ENCODE peak calls at places on chromosome 22, in four cellular contexts. One of them, this sample, is unnamed.

GRCh38 chr22:20650294-20651207 is 123.4 kb upstream of the SERPIND1 start:
- DNase-seq in heart left ventricle: no peak
- DNase-seq in WERI-Rb-1: no peak
- DNase-seq in BJ: no peak
- DNase-seq in this sample: peak

GRCh38 chr22:22903355-22903777 is 15.8 kb downstream of the IGLL5 start:
- DNase-seq in heart left ventricle: no peak
- DNase-seq in WERI-Rb-1: peak
- DNase-seq in BJ: no peak
- DNase-seq in this sample: no peak

GRCh38 chr22:32737811-32738210 is 63.7 kb upstream of the TIMP3 start:
- DNase-seq in heart left ventricle: no peak
- DNase-seq in WERI-Rb-1: no peak
- DNase-seq in BJ: no peak
- DNase-seq in this sample: no peak

GRCh38 chr22:49756201-49756600 is 71.5 kb downstream of the BRD1 start:
- DNase-seq in heart left ventricle: no peak
- DNase-seq in WERI-Rb-1: no peak
- DNase-seq in BJ: no peak
- DNase-seq in this sample: no peak

GRCh38 chr22:42808516-42808915 is 48.6 kb downstream of the ARFGAP3 start:
- DNase-seq in heart left ventricle: no peak
- DNase-seq in WERI-Rb-1: no peak
- DNase-seq in BJ: no peak
- DNase-seq in this sample: no peak

GRCh38 chr22:22103078-22103593 is 120.5 kb upstream of the TOP3B start:
- DNase-seq in heart left ventricle: no peak
- DNase-seq in WERI-Rb-1: peak
- DNase-seq in BJ: no peak
- DNase-seq in this sample: peak

GRCh38 chr22:19719488-19720021 is 3.8 kb upstream of the GP1BB start:
- DNase-seq in heart left ventricle: peak
- DNase-seq in WERI-Rb-1: no peak
- DNase-seq in BJ: no peak
- DNase-seq in this sample: no peak

GRCh38 chr22:46052801-46053562 is 76.0 kb upstream of the WNT7B start:
- DNase-seq in heart left ventricle: peak
- DNase-seq in WERI-Rb-1: no peak
- DNase-seq in BJ: no peak
- DNase-seq in this sample: no peak

GRCh38 chr22:22545084-22545483 is 14.0 kb downstream of the PRAME start:
- DNase-seq in heart left ventricle: no peak
- DNase-seq in WERI-Rb-1: no peak
- DNase-seq in BJ: no peak
- DNase-seq in this sample: no peak

GRCh38 chr22:22460635-22461034 is 47.9 kb downstream of the ZNF280B start:
- DNase-seq in heart left ventricle: no peak
- DNase-seq in WERI-Rb-1: no peak
- DNase-seq in BJ: no peak
- DNase-seq in this sample: no peak

GRCh38 chr22:19291580-19292261 is at the start of gene CLTCL1:
- DNase-seq in heart left ventricle: peak
- DNase-seq in WERI-Rb-1: peak
- DNase-seq in BJ: no peak
- DNase-seq in this sample: peak

GRCh38 chr22:50274311-50274710 is 4.1 kb upstream of the MAPK11 start:
- DNase-seq in heart left ventricle: no peak
- DNase-seq in WERI-Rb-1: peak
- DNase-seq in BJ: no peak
- DNase-seq in this sample: no peak

GRCh38 chr22:44807915-44808690 is 55.7 kb downstream of the ARHGAP8 start:
- DNase-seq in heart left ventricle: no peak
- DNase-seq in WERI-Rb-1: peak
- DNase-seq in BJ: no peak
- DNase-seq in this sample: peak

GRCh38 chr22:40345271-40345670 is 1.0 kb upstream of the ADSL start:
- DNase-seq in heart left ventricle: no peak
- DNase-seq in WERI-Rb-1: no peak
- DNase-seq in BJ: no peak
- DNase-seq in this sample: no peak

GRCh38 chr22:28316014-28316413 is 363.6 kb downstream of the TTC28 start:
- DNase-seq in heart left ventricle: no peak
- DNase-seq in WERI-Rb-1: no peak
- DNase-seq in BJ: no peak
- DNase-seq in this sample: no peak

GRCh38 chr22:33361581-33361980 is 303.4 kb upstream of the SYN3 start:
- DNase-seq in heart left ventricle: no peak
- DNase-seq in WERI-Rb-1: no peak
- DNase-seq in BJ: no peak
- DNase-seq in this sample: no peak

GRCh38 chr22:27241430-27242110 is 560.0 kb downstream of the MN1 start:
- DNase-seq in heart left ventricle: peak
- DNase-seq in WERI-Rb-1: no peak
- DNase-seq in BJ: no peak
- DNase-seq in this sample: no peak

GRCh38 chr22:42959472-42960145 is 55.3 kb downstream of the PACSIN2 start:
- DNase-seq in heart left ventricle: peak
- DNase-seq in WERI-Rb-1: no peak
- DNase-seq in BJ: no peak
- DNase-seq in this sample: peak

GRCh38 chr22:25372000-25372595 is 152.7 kb downstream of the CRYBB2 start:
- DNase-seq in heart left ventricle: no peak
- DNase-seq in WERI-Rb-1: no peak
- DNase-seq in BJ: no peak
- DNase-seq in this sample: no peak

GRCh38 chr22:43365715-43366440 is 22.7 kb upstream of the SCUBE1 start:
- DNase-seq in heart left ventricle: no peak
- DNase-seq in WERI-Rb-1: no peak
- DNase-seq in BJ: no peak
- DNase-seq in this sample: no peak

GRCh38 chr22:27306771-27307170 is 494.8 kb downstream of the MN1 start:
- DNase-seq in heart left ventricle: no peak
- DNase-seq in WERI-Rb-1: no peak
- DNase-seq in BJ: no peak
- DNase-seq in this sample: no peak

GRCh38 chr22:27760474-27760873 is 41.1 kb downstream of the MN1 start:
- DNase-seq in heart left ventricle: no peak
- DNase-seq in WERI-Rb-1: no peak
- DNase-seq in BJ: no peak
- DNase-seq in this sample: no peak

GRCh38 chr22:49305215-49305965 is 522.3 kb downstream of the BRD1 start:
- DNase-seq in heart left ventricle: peak
- DNase-seq in WERI-Rb-1: peak
- DNase-seq in BJ: no peak
- DNase-seq in this sample: peak

GRCh38 chr22:33112606-33113005 is 54.4 kb upstream of the SYN3 start:
- DNase-seq in heart left ventricle: no peak
- DNase-seq in WERI-Rb-1: no peak
- DNase-seq in BJ: no peak
- DNase-seq in this sample: no peak

GRCh38 chr22:25987948-25988347 is 181.3 kb upstream of the SEZ6L start:
- DNase-seq in heart left ventricle: no peak
- DNase-seq in WERI-Rb-1: no peak
- DNase-seq in BJ: no peak
- DNase-seq in this sample: peak

GRCh38 chr22:35835998-35836691 is 118.5 kb downstream of the APOL5 start:
- DNase-seq in heart left ventricle: peak
- DNase-seq in WERI-Rb-1: no peak
- DNase-seq in BJ: peak
- DNase-seq in this sample: no peak

GRCh38 chr22:20604776-20605221 is 97.4 kb downstream of the MED15 start:
- DNase-seq in heart left ventricle: no peak
- DNase-seq in WERI-Rb-1: no peak
- DNase-seq in BJ: no peak
- DNase-seq in this sample: no peak

DNA sequence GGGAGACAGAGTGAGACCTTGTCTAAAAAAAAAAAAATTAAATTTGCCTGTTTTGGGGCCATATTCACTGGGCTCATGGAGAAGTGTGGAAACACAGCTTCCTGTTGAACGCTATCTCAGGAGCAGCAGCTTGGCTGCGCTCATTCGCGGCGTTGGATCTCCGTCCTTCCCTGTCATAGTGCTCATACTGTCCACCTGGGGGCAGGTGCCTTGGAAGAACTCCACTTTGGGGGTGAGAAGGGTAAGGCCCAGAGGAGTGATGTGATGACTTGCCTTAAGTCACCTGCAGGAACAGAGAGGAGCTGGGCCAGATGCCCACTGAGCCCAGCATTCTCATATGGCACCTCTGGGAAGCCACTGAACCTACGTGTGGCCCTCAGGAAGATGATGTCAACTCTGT is 82.8 kb downstream of the CABIN1 start:
- DNase-seq in heart left ventricle: no peak
- DNase-seq in WERI-Rb-1: no peak
- DNase-seq in BJ: no peak
- DNase-seq in this sample: no peak
- TF ChIP-seq CTCF in heart left ventricle: no peak
- TF ChIP-seq CTCF in WERI-Rb-1: peak
- TF ChIP-seq CTCF in BJ: no peak
- TF ChIP-seq CTCF in this sample: no peak

DNA sequence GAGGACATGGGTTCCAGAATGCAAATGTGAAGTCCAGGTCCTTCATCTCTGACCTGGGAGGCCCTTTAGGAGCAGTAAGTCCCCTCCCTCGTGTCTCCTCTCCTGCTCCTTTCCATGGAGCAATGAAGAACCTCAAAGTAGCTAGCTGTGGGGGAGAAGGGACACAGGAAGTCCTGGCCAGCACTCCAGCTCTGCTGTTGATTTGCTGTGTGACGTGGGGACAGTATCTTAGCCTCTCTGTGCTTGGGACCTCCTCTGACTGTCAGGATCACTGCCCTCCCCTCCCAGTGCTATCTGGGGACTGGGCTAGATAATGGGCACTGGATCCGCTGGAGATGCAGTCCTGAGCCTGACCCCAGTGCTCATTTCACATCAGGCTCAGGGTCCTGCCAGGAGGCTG is 1.1 kb upstream of the APOBEC3H start:
- DNase-seq in heart left ventricle: no peak
- DNase-seq in WERI-Rb-1: no peak
- DNase-seq in BJ: no peak
- DNase-seq in this sample: no peak
- TF ChIP-seq CTCF in heart left ventricle: no peak
- TF ChIP-seq CTCF in WERI-Rb-1: no peak
- TF ChIP-seq CTCF in BJ: no peak
- TF ChIP-seq CTCF in this sample: no peak

DNA sequence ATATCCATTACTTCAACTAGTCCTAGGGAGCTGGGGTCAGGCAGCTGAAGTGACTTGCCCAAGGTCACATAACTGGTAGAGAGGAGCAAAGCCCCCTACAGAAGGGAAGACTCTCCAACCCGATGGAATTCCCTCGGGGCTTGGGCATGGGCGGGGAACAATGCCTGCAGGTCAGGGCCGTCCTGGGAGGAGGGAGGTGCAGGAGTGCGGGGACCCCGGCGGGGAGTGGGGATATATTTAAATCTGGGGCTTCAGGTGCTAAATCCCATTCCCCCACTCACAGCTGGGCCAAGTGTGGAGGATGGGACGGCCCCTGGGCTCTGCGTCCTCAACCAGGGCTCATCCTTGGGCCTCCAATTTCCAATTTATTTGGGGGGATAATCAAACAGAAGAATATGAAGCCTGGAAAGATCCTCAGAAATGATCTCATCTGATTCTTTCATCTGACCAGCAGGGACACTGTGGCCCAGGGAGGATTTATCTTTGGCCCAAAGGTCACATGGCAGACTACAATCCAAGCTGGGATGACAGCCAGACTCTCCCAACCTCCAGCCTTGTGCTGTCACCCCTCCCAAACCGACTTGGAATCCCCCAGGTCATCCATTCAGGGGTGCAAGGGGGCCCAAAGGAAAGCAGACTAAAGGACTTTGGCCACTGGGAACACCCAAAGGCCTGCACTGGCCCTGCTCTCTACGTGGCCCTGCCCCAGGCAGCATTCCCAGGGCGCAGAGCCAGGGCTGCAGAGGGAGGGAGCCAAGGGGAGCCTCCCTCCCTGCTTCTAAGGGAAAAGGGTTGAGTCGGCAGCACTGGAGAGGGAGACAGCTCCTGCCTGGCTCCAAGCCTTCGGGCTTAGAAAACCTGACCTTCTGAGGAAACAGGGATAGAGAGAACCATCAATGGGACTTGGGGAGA is 8.7 kb upstream of the C1QTNF6 start:
- DNase-seq in heart left ventricle: peak
- DNase-seq in WERI-Rb-1: no peak
- DNase-seq in BJ: peak
- DNase-seq in this sample: no peak
- TF ChIP-seq CTCF in heart left ventricle: no peak
- TF ChIP-seq CTCF in WERI-Rb-1: peak
- TF ChIP-seq CTCF in BJ: peak
- TF ChIP-seq CTCF in this sample: no peak

GRCh38 chr22:30754971-30755759 is 60.5 kb downstream of the OSBP2 start:
- DNase-seq in heart left ventricle: no peak
- DNase-seq in WERI-Rb-1: peak
- DNase-seq in BJ: peak
- DNase-seq in this sample: peak
- TF ChIP-seq CTCF in heart left ventricle: peak
- TF ChIP-seq CTCF in WERI-Rb-1: peak
- TF ChIP-seq CTCF in BJ: peak
- TF ChIP-seq CTCF in this sample: peak

GRCh38 chr22:18116634-18117033 is 6.0 kb downstream of the TUBA8 start:
- DNase-seq in heart left ventricle: no peak
- DNase-seq in WERI-Rb-1: no peak
- DNase-seq in BJ: no peak
- DNase-seq in this sample: no peak
- TF ChIP-seq CTCF in heart left ventricle: no peak
- TF ChIP-seq CTCF in WERI-Rb-1: no peak
- TF ChIP-seq CTCF in BJ: no peak
- TF ChIP-seq CTCF in this sample: no peak

GRCh38 chr22:29610780-29611179 is 7.3 kb downstream of the NF2 start:
- DNase-seq in heart left ventricle: no peak
- DNase-seq in WERI-Rb-1: no peak
- DNase-seq in BJ: no peak
- DNase-seq in this sample: no peak

GRCh38 chr22:29607426-29607825 is 4.0 kb downstream of the NF2 start:
- DNase-seq in heart left ventricle: no peak
- DNase-seq in WERI-Rb-1: no peak
- DNase-seq in BJ: no peak
- DNase-seq in this sample: no peak

GRCh38 chr22:29605236-29605850 is 1.9 kb downstream of the NF2 start:
- DNase-seq in heart left ventricle: no peak
- DNase-seq in WERI-Rb-1: no peak
- DNase-seq in BJ: no peak
- DNase-seq in this sample: no peak

GRCh38 chr22:29606320-29606719 is 2.9 kb downstream of the NF2 start:
- DNase-seq in heart left ventricle: no peak
- DNase-seq in WERI-Rb-1: no peak
- DNase-seq in BJ: no peak
- DNase-seq in this sample: no peak

GRCh38 chr22:29609139-29609538 is 5.7 kb downstream of the NF2 start:
- DNase-seq in heart left ventricle: no peak
- DNase-seq in WERI-Rb-1: peak
- DNase-seq in BJ: no peak
- DNase-seq in this sample: peak
- TF ChIP-seq CTCF in heart left ventricle: no peak
- TF ChIP-seq CTCF in WERI-Rb-1: peak
- TF ChIP-seq CTCF in BJ: peak
- TF ChIP-seq CTCF in this sample: peak

This sample was measured in endothelial cell.